ENCODE peak calls at places on chromosomes 13 and 19, in ten cellular contexts. One of them, this sample, is unnamed.

GRCh38 chr19:11264452-11265176 is 2.3 kb upstream of the DOCK6 start:
- DNase-seq in IMR-90: no peak
- DNase-seq in endothelial cell of umbilical vein: peak
- DNase-seq in K562: no peak
- DNase-seq in gastrocnemius medialis: no peak
- DNase-seq in body of pancreas: peak
- DNase-seq in NB4: no peak
- DNase-seq in lower leg skin: no peak
- DNase-seq in ovary: no peak
- DNase-seq in stomach: peak
- DNase-seq in this sample: peak

GRCh38 chr13:21567714-21568113 is 36.3 kb downstream of the MICU2 start:
- DNase-seq in IMR-90: peak
- DNase-seq in endothelial cell of umbilical vein: no peak
- DNase-seq in K562: peak
- DNase-seq in gastrocnemius medialis: no peak
- DNase-seq in body of pancreas: no peak
- DNase-seq in NB4: peak
- DNase-seq in lower leg skin: no peak
- DNase-seq in ovary: no peak
- DNase-seq in stomach: no peak
- DNase-seq in this sample: no peak

GRCh38 chr19:47003611-47003935 is 16.1 kb upstream of the NPAS1 start:
- DNase-seq in IMR-90: peak
- DNase-seq in endothelial cell of umbilical vein: no peak
- DNase-seq in K562: no peak
- DNase-seq in gastrocnemius medialis: no peak
- DNase-seq in body of pancreas: no peak
- DNase-seq in NB4: no peak
- DNase-seq in lower leg skin: no peak
- DNase-seq in ovary: no peak
- DNase-seq in stomach: no peak
- DNase-seq in this sample: no peak

GRCh38 chr13:45773236-45773635 is 71.1 kb downstream of the CBY2 start:
- DNase-seq in IMR-90: peak
- DNase-seq in endothelial cell of umbilical vein: no peak
- DNase-seq in K562: no peak
- DNase-seq in gastrocnemius medialis: no peak
- DNase-seq in body of pancreas: no peak
- DNase-seq in NB4: no peak
- DNase-seq in lower leg skin: no peak
- DNase-seq in ovary: no peak
- DNase-seq in stomach: no peak
- DNase-seq in this sample: no peak

GRCh38 chr19:11410682-11411081 is 8.4 kb downstream of the RGL3 start:
- DNase-seq in IMR-90: peak
- DNase-seq in endothelial cell of umbilical vein: no peak
- DNase-seq in K562: peak
- DNase-seq in gastrocnemius medialis: no peak
- DNase-seq in body of pancreas: no peak
- DNase-seq in NB4: peak
- DNase-seq in lower leg skin: no peak
- DNase-seq in ovary: no peak
- DNase-seq in stomach: no peak
- DNase-seq in this sample: no peak

GRCh38 chr13:99723847-99724246 is 222.6 kb downstream of the TM9SF2 start:
- DNase-seq in IMR-90: no peak
- DNase-seq in endothelial cell of umbilical vein: no peak
- DNase-seq in K562: no peak
- DNase-seq in gastrocnemius medialis: no peak
- DNase-seq in body of pancreas: no peak
- DNase-seq in NB4: no peak
- DNase-seq in lower leg skin: no peak
- DNase-seq in ovary: no peak
- DNase-seq in stomach: no peak
- DNase-seq in this sample: no peak

GRCh38 chr19:11141937-11142527 is 13.6 kb downstream of the SPC24 start:
- DNase-seq in IMR-90: no peak
- DNase-seq in endothelial cell of umbilical vein: no peak
- DNase-seq in K562: peak
- DNase-seq in gastrocnemius medialis: no peak
- DNase-seq in body of pancreas: no peak
- DNase-seq in NB4: no peak
- DNase-seq in lower leg skin: no peak
- DNase-seq in ovary: no peak
- DNase-seq in stomach: no peak
- DNase-seq in this sample: no peak

GRCh38 chr13:72368031-72368430 is 359.4 kb downstream of the MZT1 start:
- DNase-seq in IMR-90: no peak
- DNase-seq in endothelial cell of umbilical vein: no peak
- DNase-seq in K562: no peak
- DNase-seq in gastrocnemius medialis: no peak
- DNase-seq in body of pancreas: no peak
- DNase-seq in NB4: no peak
- DNase-seq in lower leg skin: no peak
- DNase-seq in ovary: no peak
- DNase-seq in stomach: no peak
- DNase-seq in this sample: no peak

GRCh38 chr13:38239874-38240273 is 109.8 kb upstream of the UFM1 start:
- DNase-seq in IMR-90: no peak
- DNase-seq in endothelial cell of umbilical vein: no peak
- DNase-seq in K562: no peak
- DNase-seq in gastrocnemius medialis: no peak
- DNase-seq in body of pancreas: no peak
- DNase-seq in NB4: no peak
- DNase-seq in lower leg skin: no peak
- DNase-seq in ovary: no peak
- DNase-seq in stomach: no peak
- DNase-seq in this sample: no peak

GRCh38 chr19:54882758-54883157 is 8.7 kb downstream of the FCAR start:
- DNase-seq in IMR-90: no peak
- DNase-seq in endothelial cell of umbilical vein: peak
- DNase-seq in K562: no peak
- DNase-seq in gastrocnemius medialis: no peak
- DNase-seq in body of pancreas: no peak
- DNase-seq in NB4: peak
- DNase-seq in lower leg skin: no peak
- DNase-seq in ovary: no peak
- DNase-seq in stomach: no peak
- DNase-seq in this sample: no peak

GRCh38 chr19:42357290-42357689 is 31.9 kb downstream of the MEGF8 start:
- DNase-seq in IMR-90: no peak
- DNase-seq in endothelial cell of umbilical vein: no peak
- DNase-seq in K562: no peak
- DNase-seq in gastrocnemius medialis: no peak
- DNase-seq in body of pancreas: no peak
- DNase-seq in NB4: no peak
- DNase-seq in lower leg skin: no peak
- DNase-seq in ovary: no peak
- DNase-seq in stomach: no peak
- DNase-seq in this sample: no peak

GRCh38 chr19:42355896-42356295 is 30.5 kb downstream of the MEGF8 start:
- DNase-seq in IMR-90: no peak
- DNase-seq in endothelial cell of umbilical vein: no peak
- DNase-seq in K562: no peak
- DNase-seq in gastrocnemius medialis: no peak
- DNase-seq in body of pancreas: no peak
- DNase-seq in NB4: no peak
- DNase-seq in lower leg skin: no peak
- DNase-seq in ovary: no peak
- DNase-seq in stomach: no peak
- DNase-seq in this sample: no peak

GRCh38 chr19:42352893-42353259 is 27.4 kb downstream of the MEGF8 start:
- DNase-seq in IMR-90: no peak
- DNase-seq in endothelial cell of umbilical vein: no peak
- DNase-seq in K562: no peak
- DNase-seq in gastrocnemius medialis: no peak
- DNase-seq in body of pancreas: no peak
- DNase-seq in NB4: no peak
- DNase-seq in lower leg skin: no peak
- DNase-seq in ovary: no peak
- DNase-seq in stomach: no peak
- DNase-seq in this sample: no peak

GRCh38 chr19:42353341-42354015 is 28.0 kb downstream of the MEGF8 start:
- DNase-seq in IMR-90: no peak
- DNase-seq in endothelial cell of umbilical vein: no peak
- DNase-seq in K562: no peak
- DNase-seq in gastrocnemius medialis: no peak
- DNase-seq in body of pancreas: no peak
- DNase-seq in NB4: no peak
- DNase-seq in lower leg skin: no peak
- DNase-seq in ovary: no peak
- DNase-seq in stomach: no peak
- DNase-seq in this sample: no peak

GRCh38 chr19:42356686-42357085 is 31.3 kb downstream of the MEGF8 start:
- DNase-seq in IMR-90: no peak
- DNase-seq in endothelial cell of umbilical vein: no peak
- DNase-seq in K562: no peak
- DNase-seq in gastrocnemius medialis: no peak
- DNase-seq in body of pancreas: no peak
- DNase-seq in NB4: no peak
- DNase-seq in lower leg skin: no peak
- DNase-seq in ovary: no peak
- DNase-seq in stomach: no peak
- DNase-seq in this sample: no peak
- H3K4me3 ChIP-seq in IMR-90: no peak
- H3K4me3 ChIP-seq in endothelial cell of umbilical vein: no peak
- H3K4me3 ChIP-seq in K562: no peak
- H3K4me3 ChIP-seq in gastrocnemius medialis: no peak
- H3K4me3 ChIP-seq in body of pancreas: no peak
- H3K4me3 ChIP-seq in NB4: no peak
- H3K4me3 ChIP-seq in lower leg skin: no peak
- H3K4me3 ChIP-seq in ovary: no peak
- H3K4me3 ChIP-seq in stomach: no peak
- H3K4me3 ChIP-seq in this sample: no peak

DNA sequence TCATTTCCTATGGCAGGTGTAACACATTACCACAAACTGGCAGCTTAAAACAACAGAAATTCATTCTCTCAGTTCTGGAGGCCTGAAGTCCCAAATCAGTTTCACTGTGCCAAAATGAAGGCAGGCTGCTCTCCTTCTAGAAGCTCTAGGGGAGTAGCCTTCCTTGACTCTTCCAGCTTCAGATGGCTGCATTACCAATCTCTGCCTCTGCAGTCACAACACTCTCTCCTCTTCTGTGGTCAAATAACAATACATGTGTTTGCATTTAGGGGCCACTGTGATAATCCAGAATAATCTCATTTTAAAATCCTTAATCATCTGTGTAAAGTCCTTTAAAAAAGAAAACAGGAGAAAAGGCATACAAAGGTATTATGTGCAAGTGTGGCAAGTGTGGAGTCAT is 7.8 kb downstream of the DIAPH3 start:
- DNase-seq in IMR-90: peak
- DNase-seq in endothelial cell of umbilical vein: no peak
- DNase-seq in K562: no peak
- DNase-seq in gastrocnemius medialis: no peak
- DNase-seq in body of pancreas: no peak
- DNase-seq in NB4: no peak
- DNase-seq in lower leg skin: no peak
- DNase-seq in ovary: no peak
- DNase-seq in stomach: no peak
- DNase-seq in this sample: no peak
- TF ChIP-seq CTCF in IMR-90: no peak
- TF ChIP-seq CTCF in endothelial cell of umbilical vein: no peak
- TF ChIP-seq CTCF in K562: no peak
- TF ChIP-seq CTCF in gastrocnemius medialis: no peak
- TF ChIP-seq CTCF in body of pancreas: no peak
- TF ChIP-seq CTCF in NB4: no peak
- TF ChIP-seq CTCF in lower leg skin: no peak
- TF ChIP-seq CTCF in ovary: no peak
- TF ChIP-seq CTCF in stomach: no peak
- TF ChIP-seq CTCF in this sample: no peak

DNA sequence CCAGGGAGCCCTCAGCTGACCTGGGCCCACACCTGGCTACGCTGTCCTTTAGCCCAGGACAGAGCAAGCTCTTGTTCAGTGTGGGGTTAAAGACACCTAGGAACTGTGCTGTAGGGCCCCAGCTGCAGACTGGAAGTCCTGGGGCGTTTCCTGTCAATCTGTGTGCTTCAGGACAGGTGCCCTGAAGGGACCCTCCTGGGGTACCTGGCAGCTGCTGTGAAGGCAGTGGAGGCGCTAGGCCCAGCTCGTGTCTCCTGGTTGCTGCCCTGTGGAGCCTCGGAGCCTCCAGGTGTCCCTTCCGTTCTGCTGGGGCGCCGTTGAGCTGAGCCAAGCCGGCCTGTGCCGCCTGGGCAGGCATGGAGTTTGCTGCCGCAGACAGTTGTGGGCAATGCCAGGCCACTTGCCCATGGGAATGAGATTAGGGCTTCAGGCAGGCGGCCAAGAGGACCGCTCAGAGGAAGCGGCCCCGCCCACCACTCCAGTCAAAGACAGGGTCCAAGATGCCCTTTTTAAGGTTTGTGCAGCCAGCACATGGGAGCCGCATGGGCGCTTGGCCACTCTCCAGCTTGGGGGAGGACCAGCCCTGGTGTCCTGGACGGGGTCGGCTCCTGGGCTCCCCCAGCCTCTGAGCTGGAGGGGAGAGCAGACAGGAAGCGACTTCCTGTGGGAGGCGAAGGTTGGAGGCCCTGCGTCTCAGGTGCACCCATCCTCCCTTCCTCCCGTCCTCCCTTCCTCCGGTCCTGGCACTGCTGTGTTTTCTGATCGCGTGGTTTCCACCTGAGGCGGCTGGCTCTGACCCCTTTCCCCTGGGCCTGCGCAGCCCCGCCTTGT is 4.0 kb downstream of the PTBP1 start:
- DNase-seq in IMR-90: no peak
- DNase-seq in endothelial cell of umbilical vein: peak
- DNase-seq in K562: no peak
- DNase-seq in gastrocnemius medialis: no peak
- DNase-seq in body of pancreas: peak
- DNase-seq in NB4: no peak
- DNase-seq in lower leg skin: no peak
- DNase-seq in ovary: peak
- DNase-seq in stomach: peak
- DNase-seq in this sample: no peak
- TF ChIP-seq POLR2A in IMR-90: no peak
- TF ChIP-seq POLR2A in endothelial cell of umbilical vein: peak
- TF ChIP-seq POLR2A in K562: peak
- TF ChIP-seq POLR2A in gastrocnemius medialis: no peak
- TF ChIP-seq POLR2A in body of pancreas: peak
- TF ChIP-seq POLR2A in NB4: no peak
- TF ChIP-seq POLR2A in lower leg skin: no peak
- TF ChIP-seq POLR2A in ovary: no peak
- TF ChIP-seq POLR2A in stomach: no peak
- TF ChIP-seq POLR2A in this sample: no peak

DNA sequence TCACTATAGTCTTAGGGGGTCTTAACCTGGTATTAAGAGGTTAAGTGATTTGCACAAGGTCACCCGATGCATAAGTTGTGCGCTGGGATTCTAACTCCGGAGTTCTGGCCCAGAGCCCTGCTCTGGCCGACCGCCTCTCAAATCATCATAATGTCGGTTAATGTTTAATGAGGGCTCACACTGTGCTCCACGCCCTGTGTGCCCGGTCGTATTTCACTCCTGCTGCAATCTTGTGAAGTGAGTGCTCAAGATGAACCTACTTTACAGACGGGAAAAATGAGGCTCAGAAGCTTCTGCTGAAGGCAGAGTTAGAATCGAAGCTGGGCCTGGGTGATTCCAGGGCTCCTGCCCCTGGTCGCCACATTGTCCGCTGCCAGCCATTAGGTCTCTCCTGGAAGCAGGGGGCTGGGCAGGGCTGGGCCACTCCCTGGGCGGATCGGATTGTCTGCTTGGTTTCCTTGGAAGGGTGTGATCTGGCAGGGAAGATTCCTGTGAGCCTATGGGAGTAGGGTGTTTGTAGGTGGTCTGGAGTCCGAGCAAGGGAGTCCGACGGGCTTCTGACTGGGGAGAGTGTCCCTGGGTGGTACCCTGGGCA is 1.1 kb downstream of the PAK4 start:
- DNase-seq in IMR-90: no peak
- DNase-seq in endothelial cell of umbilical vein: peak
- DNase-seq in K562: no peak
- DNase-seq in gastrocnemius medialis: no peak
- DNase-seq in body of pancreas: peak
- DNase-seq in NB4: no peak
- DNase-seq in lower leg skin: no peak
- DNase-seq in ovary: no peak
- DNase-seq in stomach: peak
- DNase-seq in this sample: no peak
- H3K4me3 ChIP-seq in IMR-90: peak
- H3K4me3 ChIP-seq in endothelial cell of umbilical vein: peak
- H3K4me3 ChIP-seq in K562: peak
- H3K4me3 ChIP-seq in gastrocnemius medialis: peak
- H3K4me3 ChIP-seq in body of pancreas: no peak
- H3K4me3 ChIP-seq in NB4: peak
- H3K4me3 ChIP-seq in lower leg skin: no peak
- H3K4me3 ChIP-seq in ovary: peak
- H3K4me3 ChIP-seq in stomach: peak
- H3K4me3 ChIP-seq in this sample: peak

This sample was measured in suprapubic skin.